ENCODE peak calls at places on chromosomes 13 and 19, in six cellular contexts. One of them, this sample, is unnamed.

GRCh38 chr13:74629985-74630384 is 495.8 kb upstream of the KLF12 start:
- DNase-seq in kidney: no peak
- DNase-seq in Caco-2: no peak
- DNase-seq in mammary epithelial cell: no peak
- DNase-seq in K562: no peak
- DNase-seq in tibial nerve: no peak
- DNase-seq in this sample: no peak

GRCh38 chr19:32599736-32600157 is 18.8 kb downstream of the PDCD5 start:
- DNase-seq in mammary epithelial cell: peak
- DNase-seq in K562: peak
- DNase-seq in kidney: no peak
- DNase-seq in tibial nerve: no peak
- DNase-seq in Caco-2: peak
- DNase-seq in this sample: peak

GRCh38 chr19:58229255-58229639 is 533 bp downstream of the ZNF544 start:
- DNase-seq in tibial nerve: no peak
- DNase-seq in Caco-2: peak
- DNase-seq in K562: peak
- DNase-seq in mammary epithelial cell: peak
- DNase-seq in kidney: no peak
- DNase-seq in this sample: peak

GRCh38 chr13:33259296-33259695 is 26.3 kb downstream of the STARD13 start:
- DNase-seq in kidney: no peak
- DNase-seq in tibial nerve: no peak
- DNase-seq in mammary epithelial cell: no peak
- DNase-seq in Caco-2: no peak
- DNase-seq in K562: no peak
- DNase-seq in this sample: no peak

GRCh38 chr19:38543807-38544568 is 73.8 kb downstream of the MAP4K1 start:
- DNase-seq in Caco-2: peak
- DNase-seq in K562: peak
- DNase-seq in tibial nerve: peak
- DNase-seq in mammary epithelial cell: peak
- DNase-seq in kidney: peak
- DNase-seq in this sample: peak

GRCh38 chr13:55777612-55778011 is 1363.1 kb upstream of the PRR20A start:
- DNase-seq in K562: no peak
- DNase-seq in Caco-2: no peak
- DNase-seq in tibial nerve: no peak
- DNase-seq in mammary epithelial cell: no peak
- DNase-seq in kidney: no peak
- DNase-seq in this sample: no peak

GRCh38 chr19:17165715-17166114 is 49.4 kb upstream of the USE1 start:
- DNase-seq in mammary epithelial cell: no peak
- DNase-seq in tibial nerve: no peak
- DNase-seq in Caco-2: no peak
- DNase-seq in kidney: no peak
- DNase-seq in K562: no peak
- DNase-seq in this sample: no peak

GRCh38 chr19:56088454-56089215 is 32.5 kb downstream of the ZNF787 start:
- DNase-seq in tibial nerve: no peak
- DNase-seq in kidney: no peak
- DNase-seq in mammary epithelial cell: no peak
- DNase-seq in K562: no peak
- DNase-seq in Caco-2: no peak
- DNase-seq in this sample: no peak

GRCh38 chr19:39704181-39705044 is at the start of gene LGALS14:
- DNase-seq in K562: no peak
- DNase-seq in Caco-2: peak
- DNase-seq in kidney: no peak
- DNase-seq in mammary epithelial cell: no peak
- DNase-seq in tibial nerve: no peak
- DNase-seq in this sample: peak

GRCh38 chr19:2047076-2047448 is 4.0 kb downstream of the MKNK2 start:
- DNase-seq in Caco-2: no peak
- DNase-seq in mammary epithelial cell: no peak
- DNase-seq in K562: no peak
- DNase-seq in tibial nerve: no peak
- DNase-seq in kidney: no peak
- DNase-seq in this sample: peak

GRCh38 chr13:106919638-106920037 is 351.7 kb upstream of the ARGLU1 start:
- DNase-seq in mammary epithelial cell: no peak
- DNase-seq in K562: no peak
- DNase-seq in kidney: peak
- DNase-seq in Caco-2: no peak
- DNase-seq in tibial nerve: no peak
- DNase-seq in this sample: no peak

GRCh38 chr19:49114630-49115363 is 627 bp downstream of the LIN7B start:
- DNase-seq in tibial nerve: peak
- DNase-seq in mammary epithelial cell: peak
- DNase-seq in Caco-2: peak
- DNase-seq in kidney: peak
- DNase-seq in K562: peak
- DNase-seq in this sample: no peak

GRCh38 chr19:33690461-33691427 is 69.0 kb downstream of the CHST8 start:
- DNase-seq in Caco-2: no peak
- DNase-seq in K562: no peak
- DNase-seq in tibial nerve: no peak
- DNase-seq in mammary epithelial cell: peak
- DNase-seq in kidney: peak
- DNase-seq in this sample: no peak

GRCh38 chr13:96677029-96677428 is 317.2 kb downstream of the OXGR1 start:
- DNase-seq in tibial nerve: no peak
- DNase-seq in Caco-2: no peak
- DNase-seq in kidney: no peak
- DNase-seq in K562: no peak
- DNase-seq in mammary epithelial cell: no peak
- DNase-seq in this sample: no peak

GRCh38 chr19:52599241-52599640 is 29.2 kb downstream of the ZNF701 start:
- DNase-seq in Caco-2: peak
- DNase-seq in tibial nerve: no peak
- DNase-seq in kidney: no peak
- DNase-seq in K562: no peak
- DNase-seq in mammary epithelial cell: no peak
- DNase-seq in this sample: no peak

GRCh38 chr19:52600639-52601024 is 30.5 kb downstream of the ZNF701 start:
- DNase-seq in tibial nerve: no peak
- DNase-seq in kidney: peak
- DNase-seq in mammary epithelial cell: no peak
- DNase-seq in K562: no peak
- DNase-seq in Caco-2: peak
- DNase-seq in this sample: peak

GRCh38 chr19:52603558-52604207 is 33.6 kb downstream of the ZNF701 start:
- DNase-seq in tibial nerve: no peak
- DNase-seq in kidney: no peak
- DNase-seq in mammary epithelial cell: no peak
- DNase-seq in K562: no peak
- DNase-seq in Caco-2: no peak
- DNase-seq in this sample: no peak

GRCh38 chr19:52602931-52603330 is 32.8 kb downstream of the ZNF701 start:
- DNase-seq in tibial nerve: no peak
- DNase-seq in mammary epithelial cell: peak
- DNase-seq in kidney: no peak
- DNase-seq in K562: no peak
- DNase-seq in Caco-2: no peak
- DNase-seq in this sample: no peak

GRCh38 chr19:52601025-52601973 is 31.2 kb downstream of the ZNF701 start:
- DNase-seq in Caco-2: peak
- DNase-seq in K562: peak
- DNase-seq in kidney: peak
- DNase-seq in tibial nerve: peak
- DNase-seq in mammary epithelial cell: peak
- DNase-seq in this sample: peak
- TF ChIP-seq CTCF in Caco-2: peak
- TF ChIP-seq CTCF in K562: peak
- TF ChIP-seq CTCF in kidney: no peak
- TF ChIP-seq CTCF in tibial nerve: peak
- TF ChIP-seq CTCF in mammary epithelial cell: no peak
- TF ChIP-seq CTCF in this sample: peak

GRCh38 chr19:14328406-14328805 is 52.8 kb upstream of the ADGRE5 start:
- DNase-seq in K562: no peak
- DNase-seq in mammary epithelial cell: no peak
- DNase-seq in Caco-2: no peak
- DNase-seq in tibial nerve: no peak
- DNase-seq in kidney: no peak
- DNase-seq in this sample: no peak
- TF ChIP-seq CTCF in K562: no peak
- TF ChIP-seq CTCF in mammary epithelial cell: no peak
- TF ChIP-seq CTCF in Caco-2: no peak
- TF ChIP-seq CTCF in tibial nerve: no peak
- TF ChIP-seq CTCF in kidney: no peak
- TF ChIP-seq CTCF in this sample: no peak

DNA sequence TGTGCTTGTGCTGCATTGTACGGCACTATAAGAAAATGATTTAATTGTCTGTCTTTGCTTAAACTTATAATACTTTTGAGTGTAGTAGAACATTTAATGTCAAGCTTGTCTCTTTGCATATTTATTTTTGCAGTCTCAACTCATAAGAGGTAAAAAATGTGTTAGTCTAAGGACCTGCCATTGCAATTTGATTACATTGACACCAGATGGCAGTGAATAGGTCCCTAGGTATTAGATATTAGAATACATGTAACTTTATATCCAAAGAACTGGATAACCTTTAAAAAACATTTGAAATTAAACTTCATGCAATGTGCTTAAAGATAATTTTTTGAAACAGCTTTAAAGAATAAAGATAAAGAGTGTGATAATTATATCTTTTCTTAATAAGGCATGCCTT is 1421.3 kb downstream of the OLFM4 start:
- DNase-seq in tibial nerve: no peak
- DNase-seq in kidney: no peak
- DNase-seq in K562: no peak
- DNase-seq in Caco-2: no peak
- DNase-seq in mammary epithelial cell: no peak
- DNase-seq in this sample: no peak
- TF ChIP-seq CTCF in tibial nerve: no peak
- TF ChIP-seq CTCF in kidney: no peak
- TF ChIP-seq CTCF in K562: no peak
- TF ChIP-seq CTCF in Caco-2: peak
- TF ChIP-seq CTCF in mammary epithelial cell: no peak
- TF ChIP-seq CTCF in this sample: no peak

DNA sequence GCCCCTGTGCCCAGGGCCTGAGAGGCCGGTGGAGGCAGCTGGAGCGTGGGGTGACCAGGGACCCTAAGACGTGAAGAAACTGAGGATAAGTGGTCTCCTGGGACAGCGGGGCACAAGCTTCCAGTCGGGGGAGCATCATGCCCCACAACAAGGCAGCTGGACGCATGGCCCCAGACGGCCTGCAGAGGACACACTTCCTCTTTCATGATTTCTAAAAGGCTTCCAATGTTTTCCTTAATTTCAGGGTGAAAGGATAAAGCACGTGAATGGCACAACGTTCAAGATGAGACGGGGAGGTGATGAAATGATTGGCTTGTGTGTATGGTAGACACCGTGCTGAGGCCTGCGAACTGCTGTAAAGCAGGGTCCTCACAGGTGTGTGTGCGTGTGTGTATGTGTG is 20.2 kb upstream of the MYDGF start:
- DNase-seq in kidney: no peak
- DNase-seq in mammary epithelial cell: no peak
- DNase-seq in Caco-2: no peak
- DNase-seq in K562: no peak
- DNase-seq in tibial nerve: no peak
- DNase-seq in this sample: no peak
- TF ChIP-seq CTCF in kidney: no peak
- TF ChIP-seq CTCF in mammary epithelial cell: peak
- TF ChIP-seq CTCF in Caco-2: no peak
- TF ChIP-seq CTCF in K562: peak
- TF ChIP-seq CTCF in tibial nerve: no peak
- TF ChIP-seq CTCF in this sample: no peak

This sample was measured in GM12865.